ENCODE peak calls at places on chromosomes 6 and 20, in six cellular contexts. One of them, this sample, is unnamed.
A peak's percentile ranks its signal among the peaks of the same experiment; 100 is the strongest.

GRCh38 chr6:2254747-2255146 is 9.3 kb upstream of the GMDS start:
- DNase-seq in ovary: no peak
- DNase-seq in CD8-positive, alpha-beta memory T cell: no peak
- DNase-seq in GM23248: no peak
- DNase-seq in endodermal cell: no peak
- DNase-seq in brain microvascular endothelial cell: no peak
- DNase-seq in this sample: no peak

GRCh38 chr6:14943116-14943515 is 302.8 kb upstream of the JARID2 start:
- DNase-seq in endodermal cell: no peak
- DNase-seq in brain microvascular endothelial cell: no peak
- DNase-seq in GM23248: no peak
- DNase-seq in ovary: no peak
- DNase-seq in CD8-positive, alpha-beta memory T cell: no peak
- DNase-seq in this sample: no peak

GRCh38 chr20:37345339-37346231 is at the start of gene SRC:
- DNase-seq in ovary: peak; percentile 85
- DNase-seq in brain microvascular endothelial cell: peak; percentile 49
- DNase-seq in CD8-positive, alpha-beta memory T cell: peak; percentile 25
- DNase-seq in endodermal cell: peak; percentile 91
- DNase-seq in GM23248: peak; percentile 83
- DNase-seq in this sample: peak; percentile 86

GRCh38 chr6:84269947-84270733 is 42.7 kb upstream of the CEP162 start:
- DNase-seq in CD8-positive, alpha-beta memory T cell: no peak
- DNase-seq in GM23248: peak; percentile 8
- DNase-seq in brain microvascular endothelial cell: peak; percentile 31
- DNase-seq in ovary: no peak
- DNase-seq in endodermal cell: no peak
- DNase-seq in this sample: no peak

GRCh38 chr20:33862709-33863403 is 51.7 kb downstream of the CHMP4B start:
- DNase-seq in CD8-positive, alpha-beta memory T cell: peak; percentile 40
- DNase-seq in ovary: peak; percentile 69
- DNase-seq in brain microvascular endothelial cell: peak; percentile 65
- DNase-seq in GM23248: peak; percentile 74
- DNase-seq in endodermal cell: peak; percentile 92
- DNase-seq in this sample: peak; percentile 61

GRCh38 chr6:116450769-116451740 is 10.1 kb upstream of the CALHM6 start:
- DNase-seq in endodermal cell: no peak
- DNase-seq in CD8-positive, alpha-beta memory T cell: no peak
- DNase-seq in ovary: no peak
- DNase-seq in GM23248: no peak
- DNase-seq in brain microvascular endothelial cell: no peak
- DNase-seq in this sample: no peak

GRCh38 chr6:122673345-122673961 is 63.2 kb downstream of the PKIB start:
- DNase-seq in ovary: no peak
- DNase-seq in endodermal cell: no peak
- DNase-seq in CD8-positive, alpha-beta memory T cell: no peak
- DNase-seq in brain microvascular endothelial cell: no peak
- DNase-seq in GM23248: no peak
- DNase-seq in this sample: no peak

GRCh38 chr6:135323202-135323668 is 142.1 kb downstream of the MYB start:
- DNase-seq in endodermal cell: peak; percentile 69
- DNase-seq in ovary: no peak
- DNase-seq in brain microvascular endothelial cell: peak; percentile 32
- DNase-seq in GM23248: no peak
- DNase-seq in CD8-positive, alpha-beta memory T cell: no peak
- DNase-seq in this sample: no peak

GRCh38 chr6:167574431-167575097 is 249.7 kb downstream of the TTLL2 start:
- DNase-seq in ovary: peak; percentile 44
- DNase-seq in endodermal cell: peak; percentile 41
- DNase-seq in CD8-positive, alpha-beta memory T cell: no peak
- DNase-seq in GM23248: no peak
- DNase-seq in brain microvascular endothelial cell: no peak
- DNase-seq in this sample: no peak

GRCh38 chr20:34951652-34952051 is 4.0 kb downstream of the GSS start:
- DNase-seq in brain microvascular endothelial cell: no peak
- DNase-seq in ovary: no peak
- DNase-seq in endodermal cell: no peak
- DNase-seq in GM23248: no peak
- DNase-seq in CD8-positive, alpha-beta memory T cell: no peak
- DNase-seq in this sample: no peak

GRCh38 chr6:42783876-42784738 is 2.3 kb downstream of the BICRAL start:
- DNase-seq in ovary: no peak
- DNase-seq in GM23248: peak; percentile 67
- DNase-seq in CD8-positive, alpha-beta memory T cell: peak; percentile 44
- DNase-seq in endodermal cell: no peak
- DNase-seq in brain microvascular endothelial cell: peak; percentile 14
- DNase-seq in this sample: peak; percentile 27

GRCh38 chr6:160240691-160241084 is 17.9 kb downstream of the SLC22A2 start:
- DNase-seq in ovary: no peak
- DNase-seq in endodermal cell: no peak
- DNase-seq in CD8-positive, alpha-beta memory T cell: no peak
- DNase-seq in brain microvascular endothelial cell: no peak
- DNase-seq in GM23248: no peak
- DNase-seq in this sample: no peak

GRCh38 chr6:75116946-75117345 is 88.9 kb downstream of the COL12A1 start:
- DNase-seq in CD8-positive, alpha-beta memory T cell: no peak
- DNase-seq in endodermal cell: no peak
- DNase-seq in GM23248: no peak
- DNase-seq in brain microvascular endothelial cell: peak; percentile 42
- DNase-seq in ovary: no peak
- DNase-seq in this sample: no peak

DNA sequence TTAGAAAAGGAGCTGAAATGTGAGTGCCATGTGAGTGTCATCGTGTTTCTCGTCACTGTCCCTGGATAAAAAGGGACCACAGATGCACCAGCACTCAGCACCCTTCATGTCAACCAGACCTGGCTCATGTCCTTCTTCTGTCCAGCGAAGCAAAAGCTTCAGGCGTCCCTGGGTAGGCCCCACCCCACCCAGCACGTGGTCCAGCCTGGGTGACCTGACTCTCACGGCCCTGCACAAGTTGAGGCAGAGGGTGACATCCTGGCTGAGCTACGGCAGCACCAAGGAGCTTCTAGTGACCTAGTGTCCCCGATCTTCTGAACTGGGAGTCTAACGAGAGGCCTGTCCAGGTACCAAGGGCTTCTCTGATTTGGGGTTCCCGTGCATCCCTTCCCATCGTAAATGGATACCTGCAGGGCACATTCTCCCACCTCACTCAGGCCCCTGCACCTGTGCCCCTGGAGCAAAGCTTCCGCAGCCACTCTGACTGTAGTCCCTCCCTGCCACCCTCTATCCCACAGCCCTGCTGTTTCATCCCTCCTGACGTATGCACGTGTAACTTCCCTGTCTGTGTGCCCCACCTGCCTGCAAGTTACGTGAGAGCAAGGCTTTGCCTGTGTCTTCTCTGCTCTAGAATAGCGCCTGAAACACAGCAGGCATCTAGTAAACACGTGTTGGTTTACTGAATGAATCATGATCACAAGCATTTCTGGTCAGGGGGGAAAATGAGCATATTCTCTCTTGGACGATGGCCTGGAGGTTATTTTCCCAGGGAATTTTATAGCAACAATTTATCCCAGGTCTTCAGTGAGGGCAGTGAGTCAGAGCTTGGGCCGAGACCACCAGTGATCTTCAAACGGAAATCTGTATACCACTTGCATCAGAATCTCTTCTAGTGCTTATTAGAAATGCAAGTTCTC is 38.0 kb downstream of the PSMG4 start:
- DNase-seq in endodermal cell: peak; percentile 29
- DNase-seq in ovary: peak; percentile 14
- DNase-seq in CD8-positive, alpha-beta memory T cell: no peak
- DNase-seq in GM23248: no peak
- DNase-seq in brain microvascular endothelial cell: peak; percentile 51
- DNase-seq in this sample: peak; percentile 75
- H3K27ac ChIP-seq in endodermal cell: peak overlapping the region; percentile 47
- H3K27ac ChIP-seq in ovary: no peak overlapping the region
- H3K27ac ChIP-seq in CD8-positive, alpha-beta memory T cell: no peak overlapping the region
- H3K27ac ChIP-seq in GM23248: no peak overlapping the region
- H3K27ac ChIP-seq in brain microvascular endothelial cell: no peak overlapping the region
- H3K27ac ChIP-seq in this sample: peak overlapping the region; percentile 73

DNA sequence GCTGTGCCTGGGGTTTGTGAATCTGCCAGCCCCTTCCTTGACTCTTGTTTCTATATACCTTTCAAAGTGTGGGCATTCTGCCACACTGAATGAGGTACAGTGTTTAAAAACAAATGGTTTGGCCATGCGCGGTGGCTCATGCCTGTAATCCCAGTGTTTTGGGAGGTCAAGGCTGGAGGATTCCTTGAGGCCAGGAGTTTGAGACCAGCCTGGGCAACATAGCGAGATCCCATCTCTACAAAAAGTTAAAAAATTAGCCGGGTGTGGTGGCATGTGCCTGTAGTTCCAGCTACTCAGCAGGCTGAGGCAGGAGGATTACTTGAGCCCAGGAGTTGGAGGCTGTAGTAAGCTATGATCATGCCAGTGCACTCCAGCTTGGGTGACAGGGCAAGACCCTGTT is 5.8 kb downstream of the FAM83D start:
- DNase-seq in CD8-positive, alpha-beta memory T cell: no peak
- DNase-seq in endodermal cell: no peak
- DNase-seq in GM23248: no peak
- DNase-seq in brain microvascular endothelial cell: no peak
- DNase-seq in ovary: no peak
- DNase-seq in this sample: no peak
- H3K36me3 ChIP-seq in CD8-positive, alpha-beta memory T cell: no peaks in the 10 kb centered on the region
- H3K36me3 ChIP-seq in endodermal cell: peaks cover 10% of the 10 kb centered on the region
- H3K36me3 ChIP-seq in GM23248: no peaks in the 10 kb centered on the region
- H3K36me3 ChIP-seq in brain microvascular endothelial cell: no peaks in the 10 kb centered on the region
- H3K36me3 ChIP-seq in ovary: no peaks in the 10 kb centered on the region
- H3K36me3 ChIP-seq in this sample: peaks cover 67% of the 10 kb centered on the region

GRCh38 chr20:47358052-47358671 is 1.7 kb upstream of the ZMYND8 start:
- DNase-seq in ovary: no peak
- DNase-seq in GM23248: no peak
- DNase-seq in endodermal cell: no peak
- DNase-seq in CD8-positive, alpha-beta memory T cell: no peak
- DNase-seq in brain microvascular endothelial cell: no peak
- DNase-seq in this sample: no peak
- H3K27ac ChIP-seq in ovary: peak overlapping the region; percentile 95
- H3K27ac ChIP-seq in GM23248: peak overlapping the region; percentile 94
- H3K27ac ChIP-seq in endodermal cell: peak overlapping the region; percentile 99
- H3K27ac ChIP-seq in CD8-positive, alpha-beta memory T cell: peak overlapping the region; percentile 89
- H3K27ac ChIP-seq in brain microvascular endothelial cell: peak overlapping the region; percentile 92
- H3K27ac ChIP-seq in this sample: peak overlapping the region; percentile 96

GRCh38 chr20:1154734-1155133 is 30.0 kb downstream of the TMEM74B start:
- DNase-seq in brain microvascular endothelial cell: no peak
- DNase-seq in GM23248: no peak
- DNase-seq in ovary: no peak
- DNase-seq in endodermal cell: no peak
- DNase-seq in CD8-positive, alpha-beta memory T cell: no peak
- DNase-seq in this sample: no peak

GRCh38 chr20:1150218-1150617 is 31.8 kb downstream of the PSMF1 start:
- DNase-seq in GM23248: peak; percentile 67
- DNase-seq in endodermal cell: no peak
- DNase-seq in CD8-positive, alpha-beta memory T cell: no peak
- DNase-seq in ovary: no peak
- DNase-seq in brain microvascular endothelial cell: no peak
- DNase-seq in this sample: no peak

GRCh38 chr20:1154224-1154623 is 30.6 kb downstream of the TMEM74B start:
- DNase-seq in CD8-positive, alpha-beta memory T cell: no peak
- DNase-seq in endodermal cell: no peak
- DNase-seq in brain microvascular endothelial cell: no peak
- DNase-seq in ovary: no peak
- DNase-seq in GM23248: no peak
- DNase-seq in this sample: no peak

GRCh38 chr20:1146957-1147356 is 28.6 kb downstream of the PSMF1 start:
- DNase-seq in endodermal cell: no peak
- DNase-seq in CD8-positive, alpha-beta memory T cell: no peak
- DNase-seq in GM23248: no peak
- DNase-seq in ovary: no peak
- DNase-seq in brain microvascular endothelial cell: no peak
- DNase-seq in this sample: no peak

GRCh38 chr20:1150968-1151367 is 32.6 kb downstream of the PSMF1 start:
- DNase-seq in endodermal cell: no peak
- DNase-seq in CD8-positive, alpha-beta memory T cell: no peak
- DNase-seq in brain microvascular endothelial cell: no peak
- DNase-seq in GM23248: no peak
- DNase-seq in ovary: no peak
- DNase-seq in this sample: no peak
- H3K36me3 ChIP-seq in endodermal cell: peaks cover 51% of the 10 kb centered on the region
- H3K36me3 ChIP-seq in CD8-positive, alpha-beta memory T cell: peaks cover 28% of the 10 kb centered on the region
- H3K36me3 ChIP-seq in brain microvascular endothelial cell: peaks cover 13% of the 10 kb centered on the region
- H3K36me3 ChIP-seq in GM23248: peaks cover 19% of the 10 kb centered on the region
- H3K36me3 ChIP-seq in ovary: no peaks in the 10 kb centered on the region
- H3K36me3 ChIP-seq in this sample: peaks cover 57% of the 10 kb centered on the region

This sample was measured in SJSA1.